ENCODE peak calls at places on chromosome 20, in six cellular contexts. One of them, this sample, is unnamed.

GRCh38 chr20:60512436-60512835 is 554.2 kb downstream of the CDH26 start:
- DNase-seq in H1: peak; percentile 29
- DNase-seq in small intestine: no peak
- DNase-seq in esophagus squamous epithelium: no peak
- DNase-seq in GM06990: no peak
- DNase-seq in brain microvascular endothelial cell: peak; percentile 13
- DNase-seq in this sample: no peak

GRCh38 chr20:31406115-31406514 is at the start of gene DEFB121:
- DNase-seq in H1: no peak
- DNase-seq in small intestine: no peak
- DNase-seq in esophagus squamous epithelium: no peak
- DNase-seq in GM06990: no peak
- DNase-seq in brain microvascular endothelial cell: no peak
- DNase-seq in this sample: no peak

GRCh38 chr20:2234788-2235187 is 61.0 kb upstream of the TGM3 start:
- DNase-seq in H1: peak; percentile 25
- DNase-seq in small intestine: no peak
- DNase-seq in esophagus squamous epithelium: no peak
- DNase-seq in GM06990: no peak
- DNase-seq in brain microvascular endothelial cell: no peak
- DNase-seq in this sample: no peak

GRCh38 chr20:9160760-9161159 is 91.9 kb downstream of the PLCB4 start:
- DNase-seq in H1: no peak
- DNase-seq in small intestine: no peak
- DNase-seq in esophagus squamous epithelium: no peak
- DNase-seq in GM06990: no peak
- DNase-seq in brain microvascular endothelial cell: no peak
- DNase-seq in this sample: no peak

GRCh38 chr20:6908673-6909072 is 141.2 kb downstream of the BMP2 start:
- DNase-seq in H1: peak; percentile 36
- DNase-seq in small intestine: no peak
- DNase-seq in esophagus squamous epithelium: no peak
- DNase-seq in GM06990: no peak
- DNase-seq in brain microvascular endothelial cell: no peak
- DNase-seq in this sample: no peak

GRCh38 chr20:914727-915498 is 1.2 kb downstream of the ANGPT4 start:
- DNase-seq in H1: no peak
- DNase-seq in small intestine: no peak
- DNase-seq in esophagus squamous epithelium: no peak
- DNase-seq in GM06990: no peak
- DNase-seq in brain microvascular endothelial cell: no peak
- DNase-seq in this sample: no peak

GRCh38 chr20:8689337-8689736 is 379.6 kb upstream of the PLCB4 start:
- DNase-seq in H1: no peak
- DNase-seq in small intestine: no peak
- DNase-seq in esophagus squamous epithelium: no peak
- DNase-seq in GM06990: no peak
- DNase-seq in brain microvascular endothelial cell: no peak
- DNase-seq in this sample: no peak

GRCh38 chr20:57030611-57031600 is 235.5 kb downstream of the BMP7 start:
- DNase-seq in H1: no peak
- DNase-seq in small intestine: no peak
- DNase-seq in esophagus squamous epithelium: no peak
- DNase-seq in GM06990: no peak
- DNase-seq in brain microvascular endothelial cell: peak; percentile 89
- DNase-seq in this sample: no peak

GRCh38 chr20:14523090-14523489 is 185.7 kb upstream of the FLRT3 start:
- DNase-seq in H1: no peak
- DNase-seq in small intestine: no peak
- DNase-seq in esophagus squamous epithelium: no peak
- DNase-seq in GM06990: no peak
- DNase-seq in brain microvascular endothelial cell: no peak
- DNase-seq in this sample: no peak

GRCh38 chr20:62123450-62124118 is 1.3 kb downstream of the LSM14B start:
- DNase-seq in H1: no peak
- DNase-seq in small intestine: peak; percentile 31
- DNase-seq in esophagus squamous epithelium: no peak
- DNase-seq in GM06990: no peak
- DNase-seq in brain microvascular endothelial cell: peak; percentile 57
- DNase-seq in this sample: no peak

DNA sequence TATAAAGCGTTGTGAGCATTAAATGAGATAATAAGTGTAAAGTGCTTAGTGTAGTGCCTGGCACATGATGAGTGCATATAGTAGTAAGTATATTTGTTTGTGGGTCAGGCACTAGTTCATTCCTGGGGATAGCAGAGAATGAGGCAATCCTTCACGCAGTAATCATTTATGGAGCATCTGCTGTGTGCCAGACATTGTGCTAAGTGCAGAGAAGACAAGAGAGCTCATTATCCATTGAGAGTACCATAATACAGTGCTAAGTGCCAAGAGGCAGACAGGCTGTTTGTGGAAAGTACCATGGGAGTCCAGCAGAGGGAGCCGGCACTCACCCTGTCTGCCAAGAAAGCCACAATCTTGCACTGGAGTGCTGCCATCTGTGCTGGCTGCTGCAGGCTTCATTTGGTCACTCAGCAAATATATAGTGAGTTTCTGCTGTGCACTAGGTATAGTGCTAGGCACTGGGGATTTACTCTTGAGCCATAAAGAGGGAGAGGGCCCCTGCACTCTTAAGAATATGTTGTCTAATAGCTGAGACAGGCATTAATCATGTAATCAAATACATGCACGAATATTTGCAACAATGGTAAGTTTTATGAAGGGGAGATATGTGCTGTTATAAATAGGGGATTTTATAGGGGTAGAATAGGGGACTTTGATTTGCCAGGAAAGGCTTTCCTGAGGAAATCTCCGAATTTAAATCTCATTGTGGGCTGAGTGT is 12.9 kb upstream of the MROH8 start:
- DNase-seq in H1: peak; percentile 23
- DNase-seq in small intestine: peak; percentile 84
- DNase-seq in esophagus squamous epithelium: peak; percentile 16
- DNase-seq in GM06990: peak; percentile 36
- DNase-seq in brain microvascular endothelial cell: peak; percentile 88
- DNase-seq in this sample: peak; percentile 78
- H3K36me3 ChIP-seq in H1: peaks cover 2% of the 10 kb centered on the region
- H3K36me3 ChIP-seq in small intestine: peaks cover 2% of the 10 kb centered on the region
- H3K36me3 ChIP-seq in esophagus squamous epithelium: peaks cover 73% of the 10 kb centered on the region
- H3K36me3 ChIP-seq in GM06990: peaks cover 19% of the 10 kb centered on the region
- H3K36me3 ChIP-seq in brain microvascular endothelial cell: peaks cover 8% of the 10 kb centered on the region
- H3K36me3 ChIP-seq in this sample: peaks cover 7% of the 10 kb centered on the region

DNA sequence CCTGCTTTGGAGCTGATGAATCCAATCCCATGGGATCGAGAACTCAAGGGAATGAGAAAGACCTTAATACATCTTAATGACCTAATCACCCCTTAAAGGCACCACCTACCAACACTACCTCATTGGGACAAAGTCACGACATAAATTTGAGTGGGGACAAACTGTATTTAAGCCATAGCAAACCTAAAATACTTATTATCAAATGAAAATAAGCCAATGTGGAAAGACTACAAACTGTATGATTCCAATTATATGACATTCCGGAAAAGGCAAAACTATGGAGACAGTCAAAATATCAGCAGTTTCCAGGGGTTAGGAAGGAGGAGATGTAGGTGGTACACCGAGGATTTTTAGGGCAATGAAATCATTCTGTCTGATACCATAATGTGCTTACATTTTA is 53.3 kb upstream of the NCOA3 start:
- DNase-seq in H1: no peak
- DNase-seq in small intestine: no peak
- DNase-seq in esophagus squamous epithelium: no peak
- DNase-seq in GM06990: no peak
- DNase-seq in brain microvascular endothelial cell: no peak
- DNase-seq in this sample: no peak
- H3K36me3 ChIP-seq in H1: no peaks in the 10 kb centered on the region
- H3K36me3 ChIP-seq in small intestine: no peaks in the 10 kb centered on the region
- H3K36me3 ChIP-seq in esophagus squamous epithelium: no peaks in the 10 kb centered on the region
- H3K36me3 ChIP-seq in GM06990: no peaks in the 10 kb centered on the region
- H3K36me3 ChIP-seq in brain microvascular endothelial cell: no peaks in the 10 kb centered on the region
- H3K36me3 ChIP-seq in this sample: no peaks in the 10 kb centered on the region

DNA sequence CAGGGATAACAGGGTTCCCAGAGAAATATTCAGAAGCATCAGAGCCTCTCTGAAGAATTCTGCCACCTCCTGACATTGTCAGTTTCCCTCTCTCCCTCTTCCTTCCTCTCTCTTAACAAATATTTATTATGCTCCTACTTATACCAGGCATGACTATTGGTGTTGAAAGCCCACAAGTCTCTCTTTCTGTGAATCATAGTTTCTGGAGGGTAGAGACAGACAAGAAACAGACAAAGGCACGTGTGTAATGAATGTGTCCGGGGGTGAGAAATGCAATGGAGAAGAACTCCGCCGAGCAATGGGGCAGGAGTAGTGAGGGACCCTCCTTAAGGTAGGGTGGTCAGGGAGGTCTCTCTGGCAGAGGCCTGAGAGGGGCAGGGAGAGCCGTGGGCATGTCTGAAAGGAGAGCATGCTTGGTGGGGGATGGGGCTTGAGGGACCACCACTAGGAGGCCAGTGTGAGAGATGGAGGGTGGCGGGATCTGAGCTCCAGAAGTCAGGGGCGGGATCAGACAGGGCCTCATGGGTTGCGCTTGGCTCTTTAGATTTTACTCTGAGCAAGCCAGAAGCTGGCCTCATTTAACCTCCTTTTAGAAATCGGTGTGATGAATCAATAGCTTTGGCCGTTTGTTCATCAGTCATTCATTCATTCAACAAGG is 57.3 kb downstream of the EYA2 start:
- DNase-seq in H1: no peak
- DNase-seq in small intestine: no peak
- DNase-seq in esophagus squamous epithelium: no peak
- DNase-seq in GM06990: no peak
- DNase-seq in brain microvascular endothelial cell: no peak
- DNase-seq in this sample: no peak
- H3K36me3 ChIP-seq in H1: no peaks in the 10 kb centered on the region
- H3K36me3 ChIP-seq in small intestine: no peaks in the 10 kb centered on the region
- H3K36me3 ChIP-seq in esophagus squamous epithelium: no peaks in the 10 kb centered on the region
- H3K36me3 ChIP-seq in GM06990: no peaks in the 10 kb centered on the region
- H3K36me3 ChIP-seq in brain microvascular endothelial cell: no peaks in the 10 kb centered on the region
- H3K36me3 ChIP-seq in this sample: no peaks in the 10 kb centered on the region

GRCh38 chr20:46062621-46063020 is 27.1 kb downstream of the NCOA5 start:
- DNase-seq in H1: no peak
- DNase-seq in small intestine: no peak
- DNase-seq in esophagus squamous epithelium: no peak
- DNase-seq in GM06990: no peak
- DNase-seq in brain microvascular endothelial cell: no peak
- DNase-seq in this sample: no peak
- H3K36me3 ChIP-seq in H1: peaks cover 50% of the 10 kb centered on the region
- H3K36me3 ChIP-seq in small intestine: peaks cover 47% of the 10 kb centered on the region
- H3K36me3 ChIP-seq in esophagus squamous epithelium: peaks cover 81% of the 10 kb centered on the region
- H3K36me3 ChIP-seq in GM06990: peaks cover 44% of the 10 kb centered on the region
- H3K36me3 ChIP-seq in brain microvascular endothelial cell: peaks cover 60% of the 10 kb centered on the region
- H3K36me3 ChIP-seq in this sample: peaks cover 57% of the 10 kb centered on the region

GRCh38 chr20:17660667-17661066 is 21.4 kb downstream of the RRBP1 start:
- DNase-seq in H1: no peak
- DNase-seq in small intestine: no peak
- DNase-seq in esophagus squamous epithelium: no peak
- DNase-seq in GM06990: no peak
- DNase-seq in brain microvascular endothelial cell: no peak
- DNase-seq in this sample: no peak
- H3K36me3 ChIP-seq in H1: no peaks in the 10 kb centered on the region
- H3K36me3 ChIP-seq in small intestine: peaks cover 16% of the 10 kb centered on the region
- H3K36me3 ChIP-seq in esophagus squamous epithelium: peaks cover 45% of the 10 kb centered on the region
- H3K36me3 ChIP-seq in GM06990: peaks cover 15% of the 10 kb centered on the region
- H3K36me3 ChIP-seq in brain microvascular endothelial cell: peaks cover 42% of the 10 kb centered on the region
- H3K36me3 ChIP-seq in this sample: no peaks in the 10 kb centered on the region

GRCh38 chr20:48629960-48630315 is 197.9 kb downstream of the PREX1 start:
- DNase-seq in H1: no peak
- DNase-seq in small intestine: no peak
- DNase-seq in esophagus squamous epithelium: no peak
- DNase-seq in GM06990: no peak
- DNase-seq in brain microvascular endothelial cell: no peak
- DNase-seq in this sample: no peak
- H3K36me3 ChIP-seq in H1: no peaks in the 10 kb centered on the region
- H3K36me3 ChIP-seq in small intestine: no peaks in the 10 kb centered on the region
- H3K36me3 ChIP-seq in esophagus squamous epithelium: peaks cover 84% of the 10 kb centered on the region
- H3K36me3 ChIP-seq in GM06990: peaks cover 70% of the 10 kb centered on the region
- H3K36me3 ChIP-seq in brain microvascular endothelial cell: peaks cover 9% of the 10 kb centered on the region
- H3K36me3 ChIP-seq in this sample: peaks cover 81% of the 10 kb centered on the region

GRCh38 chr20:53691811-53692192 is 98.2 kb upstream of the ZNF217 start:
- DNase-seq in H1: no peak
- DNase-seq in small intestine: no peak
- DNase-seq in esophagus squamous epithelium: no peak
- DNase-seq in GM06990: no peak
- DNase-seq in brain microvascular endothelial cell: no peak
- DNase-seq in this sample: no peak
- H3K36me3 ChIP-seq in H1: no peaks in the 10 kb centered on the region
- H3K36me3 ChIP-seq in small intestine: no peaks in the 10 kb centered on the region
- H3K36me3 ChIP-seq in esophagus squamous epithelium: no peaks in the 10 kb centered on the region
- H3K36me3 ChIP-seq in GM06990: no peaks in the 10 kb centered on the region
- H3K36me3 ChIP-seq in brain microvascular endothelial cell: no peaks in the 10 kb centered on the region
- H3K36me3 ChIP-seq in this sample: no peaks in the 10 kb centered on the region

GRCh38 chr20:17627101-17627950 is 54.7 kb downstream of the RRBP1 start:
- DNase-seq in H1: no peak
- DNase-seq in small intestine: no peak
- DNase-seq in esophagus squamous epithelium: no peak
- DNase-seq in GM06990: no peak
- DNase-seq in brain microvascular endothelial cell: no peak
- DNase-seq in this sample: no peak
- H3K36me3 ChIP-seq in H1: peaks cover 22% of the 10 kb centered on the region
- H3K36me3 ChIP-seq in small intestine: peaks cover 52% of the 10 kb centered on the region
- H3K36me3 ChIP-seq in esophagus squamous epithelium: peaks cover 100% of the 10 kb centered on the region
- H3K36me3 ChIP-seq in GM06990: peaks cover 40% of the 10 kb centered on the region
- H3K36me3 ChIP-seq in brain microvascular endothelial cell: peaks cover 97% of the 10 kb centered on the region
- H3K36me3 ChIP-seq in this sample: no peaks in the 10 kb centered on the region

DNA sequence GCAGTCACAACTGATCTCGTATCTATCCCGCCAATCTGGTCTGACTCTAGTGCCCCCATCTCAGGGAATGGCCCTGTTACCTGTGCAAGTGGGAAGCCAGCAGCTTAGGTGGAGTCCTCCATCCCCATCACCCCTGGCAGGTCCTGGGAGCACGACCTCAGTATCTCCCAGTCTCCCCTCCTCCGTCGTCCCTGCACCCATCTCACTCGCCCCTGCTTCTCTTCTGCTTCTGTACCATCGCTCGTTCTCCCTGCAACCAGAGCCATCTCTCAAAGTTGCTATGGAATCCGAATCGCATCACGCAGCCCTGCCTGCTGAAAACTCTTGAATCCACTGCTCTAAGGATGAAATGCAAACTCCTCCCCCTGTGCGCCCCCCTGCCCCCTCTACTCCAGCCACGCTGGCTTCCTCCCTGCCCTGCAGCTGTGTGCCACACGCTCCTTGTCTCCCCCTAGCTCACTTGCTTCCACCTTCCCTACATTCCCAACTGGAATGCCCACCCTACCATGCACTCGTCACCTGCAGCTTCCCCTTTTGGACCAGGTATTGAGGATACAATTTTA is 64.0 kb upstream of the PTGIS start:
- DNase-seq in H1: no peak
- DNase-seq in small intestine: no peak
- DNase-seq in esophagus squamous epithelium: no peak
- DNase-seq in GM06990: no peak
- DNase-seq in brain microvascular endothelial cell: no peak
- DNase-seq in this sample: no peak
- H3K36me3 ChIP-seq in H1: peaks cover 14% of the 10 kb centered on the region
- H3K36me3 ChIP-seq in small intestine: peaks cover 13% of the 10 kb centered on the region
- H3K36me3 ChIP-seq in esophagus squamous epithelium: peaks cover 51% of the 10 kb centered on the region
- H3K36me3 ChIP-seq in GM06990: peaks cover 12% of the 10 kb centered on the region
- H3K36me3 ChIP-seq in brain microvascular endothelial cell: peaks cover 21% of the 10 kb centered on the region
- H3K36me3 ChIP-seq in this sample: no peaks in the 10 kb centered on the region

GRCh38 chr20:47258745-47259695 is 97.5 kb downstream of the ZMYND8 start:
- DNase-seq in H1: no peak
- DNase-seq in small intestine: no peak
- DNase-seq in esophagus squamous epithelium: no peak
- DNase-seq in GM06990: peak; percentile 42
- DNase-seq in brain microvascular endothelial cell: peak; percentile 66
- DNase-seq in this sample: no peak
- H3K36me3 ChIP-seq in H1: peaks cover 54% of the 10 kb centered on the region
- H3K36me3 ChIP-seq in small intestine: peaks cover 17% of the 10 kb centered on the region
- H3K36me3 ChIP-seq in esophagus squamous epithelium: peaks cover 83% of the 10 kb centered on the region
- H3K36me3 ChIP-seq in GM06990: peaks cover 5% of the 10 kb centered on the region
- H3K36me3 ChIP-seq in brain microvascular endothelial cell: peaks cover 40% of the 10 kb centered on the region
- H3K36me3 ChIP-seq in this sample: peaks cover 23% of the 10 kb centered on the region